ENCODE peak calls at places on chromosomes 12 and 14, in eight cellular contexts. One of them, this sample, is unnamed.

GRCh38 chr12:70849265-70849960 is 71.1 kb downstream of the PTPRR start:
- DNase-seq in lung microvascular endothelial cell: peak
- DNase-seq in non-pigmented ciliary epithelial cell: no peak
- DNase-seq in EL: peak
- DNase-seq in left ventricle myocardium inferior: no peak
- DNase-seq in T-helper 1 cell: no peak
- DNase-seq in lung: no peak
- DNase-seq in activated naive CD8-positive, alpha-beta T cell treated with anti-CD3 and anti-CD28 coated beads for 36 hours: no peak
- DNase-seq in this sample: peak

GRCh38 chr12:59093090-59093489 is 172.8 kb upstream of the LRIG3 start:
- DNase-seq in non-pigmented ciliary epithelial cell: no peak
- DNase-seq in T-helper 1 cell: no peak
- DNase-seq in lung microvascular endothelial cell: no peak
- DNase-seq in left ventricle myocardium inferior: no peak
- DNase-seq in activated naive CD8-positive, alpha-beta T cell treated with anti-CD3 and anti-CD28 coated beads for 36 hours: no peak
- DNase-seq in EL: peak
- DNase-seq in lung: no peak
- DNase-seq in this sample: peak

GRCh38 chr14:60986500-60986899 is 5.5 kb downstream of the SLC38A6 start:
- DNase-seq in T-helper 1 cell: no peak
- DNase-seq in EL: no peak
- DNase-seq in non-pigmented ciliary epithelial cell: no peak
- DNase-seq in lung: no peak
- DNase-seq in lung microvascular endothelial cell: no peak
- DNase-seq in left ventricle myocardium inferior: no peak
- DNase-seq in activated naive CD8-positive, alpha-beta T cell treated with anti-CD3 and anti-CD28 coated beads for 36 hours: no peak
- DNase-seq in this sample: no peak

GRCh38 chr14:63857467-63858030 is 4.7 kb downstream of the SYNE2 start:
- DNase-seq in lung microvascular endothelial cell: peak
- DNase-seq in left ventricle myocardium inferior: no peak
- DNase-seq in lung: no peak
- DNase-seq in T-helper 1 cell: no peak
- DNase-seq in activated naive CD8-positive, alpha-beta T cell treated with anti-CD3 and anti-CD28 coated beads for 36 hours: peak
- DNase-seq in non-pigmented ciliary epithelial cell: no peak
- DNase-seq in EL: peak
- DNase-seq in this sample: peak

GRCh38 chr12:82412246-82412645 is 53.9 kb downstream of the METTL25 start:
- DNase-seq in non-pigmented ciliary epithelial cell: no peak
- DNase-seq in activated naive CD8-positive, alpha-beta T cell treated with anti-CD3 and anti-CD28 coated beads for 36 hours: no peak
- DNase-seq in lung: no peak
- DNase-seq in EL: no peak
- DNase-seq in lung microvascular endothelial cell: no peak
- DNase-seq in T-helper 1 cell: no peak
- DNase-seq in left ventricle myocardium inferior: no peak
- DNase-seq in this sample: peak

GRCh38 chr12:21054334-21054733 is 76.7 kb upstream of the SLCO1B1 start:
- DNase-seq in left ventricle myocardium inferior: no peak
- DNase-seq in T-helper 1 cell: no peak
- DNase-seq in non-pigmented ciliary epithelial cell: no peak
- DNase-seq in EL: peak
- DNase-seq in activated naive CD8-positive, alpha-beta T cell treated with anti-CD3 and anti-CD28 coated beads for 36 hours: no peak
- DNase-seq in lung microvascular endothelial cell: no peak
- DNase-seq in lung: no peak
- DNase-seq in this sample: no peak

GRCh38 chr12:126874427-126875026 is 1392.4 kb upstream of the TMEM132C start:
- DNase-seq in activated naive CD8-positive, alpha-beta T cell treated with anti-CD3 and anti-CD28 coated beads for 36 hours: peak
- DNase-seq in lung microvascular endothelial cell: peak
- DNase-seq in T-helper 1 cell: peak
- DNase-seq in non-pigmented ciliary epithelial cell: no peak
- DNase-seq in left ventricle myocardium inferior: peak
- DNase-seq in EL: peak
- DNase-seq in lung: peak
- DNase-seq in this sample: peak

GRCh38 chr12:32419520-32419960 is 20.2 kb downstream of the FGD4 start:
- DNase-seq in left ventricle myocardium inferior: no peak
- DNase-seq in EL: no peak
- DNase-seq in lung microvascular endothelial cell: no peak
- DNase-seq in T-helper 1 cell: no peak
- DNase-seq in non-pigmented ciliary epithelial cell: no peak
- DNase-seq in lung: peak
- DNase-seq in activated naive CD8-positive, alpha-beta T cell treated with anti-CD3 and anti-CD28 coated beads for 36 hours: no peak
- DNase-seq in this sample: peak

GRCh38 chr14:97387252-97387882 is 590.2 kb downstream of the VRK1 start:
- DNase-seq in left ventricle myocardium inferior: no peak
- DNase-seq in T-helper 1 cell: no peak
- DNase-seq in lung microvascular endothelial cell: no peak
- DNase-seq in EL: no peak
- DNase-seq in activated naive CD8-positive, alpha-beta T cell treated with anti-CD3 and anti-CD28 coated beads for 36 hours: no peak
- DNase-seq in lung: no peak
- DNase-seq in non-pigmented ciliary epithelial cell: no peak
- DNase-seq in this sample: no peak

This sample was measured in epithelial cell of esophagus.